ENCODE peak calls at places on chromosomes 11 and 22, in five cellular contexts. D is HCT116, Z is H1, V is K562, Q is HEK293T. M is an unnamed sample.

GRCh38 chr11:45076761-45077160 is 69.7 kb upstream of the PRDM11 start:
- DNase-seq in D (no peak), Z (no peak), V (no peak), Q (no peak), M (no peak)

GRCh38 chr11:105489431-105489830 is 120.4 kb upstream of the GRIA4 start:
- DNase-seq in D (no peak), Z (no peak), V (no peak), Q (no peak), M (no peak)

GRCh38 chr22:26718905-26719304 is 61.5 kb downstream of the MIAT start:
- DNase-seq in D (no peak), Z (no peak), V (no peak), Q (no peak), M (no peak)

GRCh38 chr11:105906517-105906916 is 115.5 kb downstream of the MSANTD4 start:
- DNase-seq in D (no peak), Z (no peak), V (no peak), Q (no peak), M (no peak)

GRCh38 chr11:68142441-68143309 is 21.5 kb upstream of the CHKA start:
- DNase-seq in D (no peak), Z (no peak), V (no peak), Q (no peak), M (no peak)

GRCh38 chr11:27266125-27266524 is 96.9 kb downstream of the CCDC34 start:
- DNase-seq in D (no peak), Z (no peak), V (no peak), Q (no peak), M (no peak)

GRCh38 chr22:29263791-29264216 is 4.0 kb downstream of the RHBDD3 start:
- DNase-seq in D (no peak), Z (no peak), V (no peak), Q (no peak), M (no peak)

GRCh38 chr22:41127447-41127846 is 35.1 kb downstream of the EP300 start:
- DNase-seq in D (no peak), Z (no peak), V (no peak), Q (no peak), M (no peak)

GRCh38 chr11:105456950-105457349 is 152.9 kb upstream of the GRIA4 start:
- DNase-seq in D (no peak), Z (no peak), V (peak; percentile 18), Q (peak; percentile 27), M (peak; percentile 38)

GRCh38 chr11:1109101-1109917 is 34.6 kb downstream of the MUC2 start:
- DNase-seq in D (no peak), Z (no peak), V (no peak), Q (no peak), M (no peak)

GRCh38 chr11:27487706-27488105 is 15.1 kb upstream of the LGR4 start:
- DNase-seq in D (no peak), Z (no peak), V (no peak), Q (no peak), M (no peak)

GRCh38 chr11:70307176-70307575 is 36.7 kb downstream of the PPFIA1 start:
- DNase-seq in D (no peak), Z (no peak), V (no peak), Q (no peak), M (no peak)

GRCh38 chr11:13335319-13335718 is 57.7 kb downstream of the BMAL1 start:
- DNase-seq in D (no peak), Z (no peak), V (peak; percentile 68), Q (peak; percentile 71), M (peak; percentile 83)

GRCh38 chr22:43567691-43568308 is 156.0 kb downstream of the MPPED1 start:
- DNase-seq in D (no peak), Z (no peak), V (no peak), Q (no peak), M (no peak)

GRCh38 chr11:11072067-11072466 is 214.2 kb upstream of the ZBED5 start:
- DNase-seq in D (no peak), Z (no peak), V (no peak), Q (no peak), M (peak; percentile 47)

GRCh38 chr22:46128606-46129005 is 21.7 kb upstream of the PPARA start:
- DNase-seq in D (no peak), Z (no peak), V (no peak), Q (no peak), M (no peak)

GRCh38 chr11:120131941-120132644 is 5.8 kb downstream of the TRIM29 start:
- DNase-seq in D (no peak), Z (no peak), V (no peak), Q (no peak), M (no peak)

GRCh38 chr11:124892750-124893454 is 4.8 kb downstream of the ROBO4 start:
- DNase-seq in D (no peak), Z (no peak), V (no peak), Q (no peak), M (no peak)

GRCh38 chr11:73988227-73988626 is 5.6 kb upstream of the UCP2 start:
- DNase-seq in D (no peak), Z (no peak), V (no peak), Q (no peak), M (no peak)

GRCh38 chr11:788953-789940 is 643 bp downstream of the CEND1 start:
- DNase-seq in D (no peak), Z (no peak), V (no peak), Q (no peak), M (no peak)

GRCh38 chr11:10617551-10617950 is 49.1 kb upstream of the LYVE1 start:
- DNase-seq in D (no peak), Z (no peak), V (no peak), Q (no peak), M (no peak)

GRCh38 chr22:31917227-31917921 is 27.0 kb upstream of the YWHAH start:
- DNase-seq in D (no peak), Z (no peak), V (no peak), Q (no peak), M (no peak)

GRCh38 chr22:42303304-42304020 is 33.0 kb upstream of the TCF20 start:
- DNase-seq in D (no peak), Z (no peak), V (no peak), Q (no peak), M (no peak)

GRCh38 chr11:69218946-69219720 is 63.4 kb downstream of the SMIM38 start:
- DNase-seq in D (no peak), Z (no peak), V (no peak), Q (no peak), M (no peak)

GRCh38 chr11:111982019-111982464 is 43.2 kb upstream of the DLAT start:
- DNase-seq in D (peak; percentile 31), Z (peak; percentile 61), V (peak; percentile 63), Q (peak; percentile 55), M (peak; percentile 83)

GRCh38 chr22:29654420-29654819 is 51.0 kb downstream of the NF2 start:
- DNase-seq in D (no peak), Z (no peak), V (no peak), Q (no peak), M (no peak)

GRCh38 chr11:31106963-31107576 is 262.5 kb downstream of the DCDC1 start:
- DNase-seq in D (peak; percentile 51), Z (peak; percentile 36), V (peak; percentile 49), Q (peak; percentile 64), M (peak; percentile 77)

GRCh38 chr11:102253018-102253775 is 64.1 kb upstream of the BIRC3 start:
- DNase-seq in D (no peak), Z (no peak), V (no peak), Q (no peak), M (no peak)

GRCh38 chr11:58567889-58568512 is 7.7 kb downstream of the LPXN start:
- DNase-seq in D (peak; percentile 51), Z (peak; percentile 29), V (peak; percentile 61), Q (peak; percentile 58), M (peak; percentile 69)

GRCh38 chr11:128375941-128376340 is 211.4 kb downstream of the ETS1 start:
- DNase-seq in D (no peak), Z (no peak), V (no peak), Q (no peak), M (no peak)

GRCh38 chr11:128379587-128380279 is 207.6 kb downstream of the ETS1 start:
- DNase-seq in D (no peak), Z (no peak), V (no peak), Q (no peak), M (no peak)

GRCh38 chr11:128380280-128380604 is 207.1 kb downstream of the ETS1 start:
- DNase-seq in D (no peak), Z (no peak), V (no peak), Q (no peak), M (no peak)
- TF ChIP-seq SP1 in D (no peak), Z (no peak), V (no peak), Q (no peak), M (no peak)

GRCh38 chr11:77204792-77205466 is 76.9 kb downstream of the MYO7A start:
- DNase-seq in D (no peak), Z (no peak), V (no peak), Q (no peak), M (no peak)

GRCh38 chr11:77207618-77208313 is 79.7 kb downstream of the MYO7A start:
- DNase-seq in D (no peak), Z (no peak), V (no peak), Q (no peak), M (no peak)

GRCh38 chr11:77207019-77207485 is 79.0 kb downstream of the MYO7A start:
- DNase-seq in D (no peak), Z (no peak), V (no peak), Q (no peak), M (no peak)

GRCh38 chr11:77205467-77206263 is 77.6 kb downstream of the MYO7A start:
- DNase-seq in D (no peak), Z (no peak), V (no peak), Q (no peak), M (peak; percentile 25)

GRCh38 chr11:77206264-77207018 is 78.4 kb downstream of the MYO7A start:
- DNase-seq in D (no peak), Z (no peak), V (no peak), Q (no peak), M (no peak)
- TF ChIP-seq SP1 in D (no peak), Z (no peak), V (no peak), Q (no peak), M (no peak)

GRCh38 chr11:6405837-6406236 is 13.1 kb downstream of the APBB1 start:
- DNase-seq in D (no peak), Z (no peak), V (no peak), Q (no peak), M (no peak)

GRCh38 chr11:6406370-6406769 is 12.5 kb downstream of the APBB1 start:
- DNase-seq in D (no peak), Z (no peak), V (no peak), Q (no peak), M (no peak)

GRCh38 chr11:6403539-6403938 is 13.3 kb downstream of the SMPD1 start:
- DNase-seq in D (no peak), Z (no peak), V (no peak), Q (no peak), M (no peak)

GRCh38 chr11:6405039-6405667 is 13.7 kb downstream of the APBB1 start:
- DNase-seq in D (no peak), Z (peak; percentile 27), V (no peak), Q (no peak), M (peak; percentile 92)

GRCh38 chr11:6404341-6405038 is 14.2 kb downstream of the SMPD1 start:
- DNase-seq in D (no peak), Z (no peak), V (no peak), Q (no peak), M (no peak)
- TF ChIP-seq SP1 in D (no peak), Z (no peak), V (no peak), Q (no peak), M (no peak)

DNA sequence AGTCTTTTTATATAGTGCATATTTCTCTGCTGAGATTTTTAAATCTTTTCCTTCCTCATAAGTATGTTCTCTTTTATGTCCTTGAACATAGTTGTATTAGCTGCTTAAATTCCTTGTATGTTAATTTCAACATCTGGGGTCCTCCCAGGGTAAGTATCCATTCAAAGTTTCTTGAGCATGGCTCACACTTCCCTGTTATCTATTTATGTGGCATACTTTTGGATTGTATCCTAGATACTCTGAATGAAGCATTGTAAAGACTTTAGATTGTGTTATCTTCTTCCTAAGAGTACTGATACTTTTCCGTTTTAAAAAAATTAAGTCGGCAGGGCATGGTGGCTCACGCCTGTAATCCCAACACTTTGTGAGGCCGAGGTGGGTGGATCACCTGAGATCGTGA is 28.4 kb upstream of the PITPNB start:
- DNase-seq in D (no peak), Z (no peak), V (no peak), Q (no peak), M (no peak)
- TF ChIP-seq SP1 in D (no peak), Z (no peak), V (no peak), Q (no peak), M (no peak)